ENCODE peak calls at places on chromosome 19, in four cellular contexts. X is K562, D is HepG2, I is HCT116. P is an unnamed sample.

GRCh38 chr19:6587093-6587820 is 3.7 kb downstream of the CD70 start:
- DNase-seq in X (peak), D (no peak), I (no peak), P (no peak)

GRCh38 chr19:43957891-43958290 is 6.9 kb downstream of the ZNF221 start:
- DNase-seq in X (no peak), D (peak), I (no peak), P (no peak)

GRCh38 chr19:58570770-58571574 is 2.2 kb downstream of the MZF1 start:
- DNase-seq in X (no peak), D (no peak), I (no peak), P (no peak)

GRCh38 chr19:36213793-36214387 is 575 bp downstream of the ZNF565 start:
- DNase-seq in X (peak), D (no peak), I (no peak), P (no peak)

GRCh38 chr19:50383307-50383851 is 768 bp upstream of the POLD1 start:
- DNase-seq in X (no peak), D (no peak), I (no peak), P (no peak)

GRCh38 chr19:50263176-50263575 is 59.8 kb downstream of the MYH14 start:
- DNase-seq in X (no peak), D (no peak), I (no peak), P (no peak)

GRCh38 chr19:18853755-18854427 is 22.1 kb downstream of the UPF1 start:
- DNase-seq in X (no peak), D (no peak), I (no peak), P (no peak)

GRCh38 chr19:41626877-41627276 is at the start of gene CEACAM4:
- DNase-seq in X (no peak), D (no peak), I (no peak), P (no peak)

GRCh38 chr19:13794388-13794751 is 873 bp upstream of the ZSWIM4 start:
- DNase-seq in X (no peak), D (no peak), I (no peak), P (no peak)

GRCh38 chr19:18496167-18496979 is 25.5 kb downstream of the ELL start:
- DNase-seq in X (peak), D (peak), I (no peak), P (no peak)

GRCh38 chr19:35818445-35818844 is 5.8 kb upstream of the PRODH2 start:
- DNase-seq in X (no peak), D (no peak), I (no peak), P (no peak)

DNA sequence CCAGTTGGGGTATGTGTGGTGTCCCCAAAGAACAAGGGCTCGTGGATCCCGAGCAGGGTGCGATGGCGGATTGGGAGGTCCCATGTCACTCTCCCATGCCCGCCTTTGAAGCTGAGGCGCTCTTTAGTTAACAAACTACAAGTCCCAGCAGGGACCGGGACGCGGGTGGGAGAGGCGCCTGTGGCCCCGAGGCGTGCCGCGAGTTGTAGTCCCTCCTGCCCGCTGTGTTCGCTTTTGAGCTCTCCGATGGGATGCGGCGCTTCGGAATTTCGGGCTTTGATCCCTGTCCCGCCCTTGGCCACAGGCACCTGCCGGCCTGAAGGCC is 10.9 kb downstream of the CYTH2 start:
- DNase-seq in X (no peak), D (no peak), I (no peak), P (no peak)
- H3K4me2 ChIP-seq in X (no peak), D (no peak), I (no peak), P (no peak)

DNA sequence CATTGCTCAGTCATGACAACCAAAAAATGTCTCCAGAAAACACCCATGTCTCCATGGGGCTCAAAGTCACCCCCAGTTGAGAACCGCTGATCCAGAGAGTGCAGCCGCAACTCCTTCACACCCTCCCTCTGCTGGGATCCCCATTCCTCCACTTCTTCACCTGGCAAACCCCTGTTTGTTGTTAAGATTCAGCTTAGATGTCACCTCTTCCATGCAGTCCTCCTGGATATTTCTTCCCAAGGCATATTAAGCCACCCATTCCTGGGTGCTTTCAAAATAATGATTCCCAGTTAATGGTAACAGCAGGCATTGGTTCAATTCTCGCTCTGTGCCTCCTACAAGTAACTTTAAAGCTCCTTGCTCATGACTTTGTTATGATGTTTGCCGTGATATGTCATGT is 4.0 kb downstream of the OR10H1 start:
- DNase-seq in X (no peak), D (no peak), I (no peak), P (no peak)
- TF ChIP-seq FOSL1 in X (no peak), D (no peak), I (no peak), P (no peak)

GRCh38 chr19:55646889-55647731 is 902 bp upstream of the CCDC106 start:
- DNase-seq in X (no peak), D (no peak), I (no peak), P (no peak)
- H3K4me2 ChIP-seq in X (peak), D (peak), I (no peak), P (peak)

GRCh38 chr19:5567360-5567970 is at the start of gene TINCR:
- DNase-seq in X (no peak), D (no peak), I (no peak), P (no peak)
- TF ChIP-seq FOSL1 in X (no peak), D (no peak), I (no peak), P (no peak)

GRCh38 chr19:11194173-11194572 is 3.2 kb downstream of the KANK2 start:
- DNase-seq in X (no peak), D (no peak), I (no peak), P (no peak)
- H3K4me2 ChIP-seq in X (no peak), D (no peak), I (no peak), P (no peak)

GRCh38 chr19:32174386-32175113 is 170.9 kb upstream of the ZNF507 start:
- DNase-seq in X (no peak), D (no peak), I (no peak), P (no peak)
- TF ChIP-seq FOSL1 in X (no peak), D (no peak), I (no peak), P (no peak)

GRCh38 chr19:8663920-8664670 is 33.7 kb downstream of the NFILZ start:
- DNase-seq in X (peak), D (no peak), I (no peak), P (no peak)

GRCh38 chr19:8662263-8662662 is 31.8 kb downstream of the NFILZ start:
- DNase-seq in X (no peak), D (no peak), I (no peak), P (no peak)

GRCh38 chr19:8666814-8667405 is 31.7 kb downstream of the ACTL9 start:
- DNase-seq in X (no peak), D (no peak), I (no peak), P (no peak)

GRCh38 chr19:8665468-8666213 is 33.0 kb downstream of the ACTL9 start:
- DNase-seq in X (no peak), D (no peak), I (no peak), P (no peak)

GRCh38 chr19:8664671-8665057 is 33.9 kb downstream of the ACTL9 start:
- DNase-seq in X (no peak), D (no peak), I (no peak), P (no peak)
- H3K4me2 ChIP-seq in X (no peak), D (no peak), I (no peak), P (no peak)

DNA sequence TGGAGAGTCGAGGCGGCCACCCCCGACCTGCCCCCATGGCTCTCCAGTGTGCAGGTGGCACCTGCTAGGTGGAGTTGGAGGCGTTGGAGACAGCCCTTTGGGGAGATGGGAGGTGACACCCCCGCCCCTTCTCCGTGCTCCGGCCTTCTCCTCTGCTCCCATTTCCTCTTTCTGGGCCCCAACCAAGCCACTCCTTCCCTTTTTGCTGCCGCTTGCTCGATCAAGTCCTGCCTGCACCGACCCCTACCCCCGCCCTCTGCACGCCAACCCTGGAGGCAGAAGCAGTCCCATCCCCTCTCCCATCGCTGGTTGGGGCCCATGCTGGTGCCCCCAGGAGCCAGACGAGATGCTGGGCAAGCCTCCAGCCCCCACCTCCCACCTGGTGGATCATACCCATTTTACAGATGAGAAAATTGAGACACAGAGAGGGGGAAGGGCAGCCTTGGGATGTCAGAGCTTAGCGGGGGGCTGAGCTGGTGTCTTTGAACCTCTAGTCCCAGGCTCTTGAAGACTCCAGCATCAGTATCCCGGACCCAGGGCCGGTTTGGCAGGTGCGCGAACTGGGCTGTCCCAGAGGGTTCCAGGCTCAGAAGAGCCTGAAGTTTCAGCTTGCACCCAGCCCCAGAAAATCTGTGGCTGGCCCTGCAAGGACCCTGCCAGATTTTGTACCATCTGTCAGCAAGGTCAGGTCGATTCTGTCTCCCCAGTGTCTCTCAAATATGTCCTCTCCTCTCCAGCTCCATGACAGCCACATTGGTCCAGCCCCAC is 10.3 kb downstream of the GNA15 start:
- DNase-seq in X (peak), D (no peak), I (no peak), P (no peak)
- TF ChIP-seq FOSL1 in X (no peak), D (no peak), I (no peak), P (no peak)

GRCh38 chr19:1254530-1255185 is 6.3 kb downstream of the MIDN start:
- DNase-seq in X (no peak), D (no peak), I (no peak), P (no peak)
- H3K4me2 ChIP-seq in X (no peak), D (peak), I (no peak), P (no peak)

GRCh38 chr19:38018694-38019426 is 111.9 kb downstream of the SIPA1L3 start:
- DNase-seq in X (no peak), D (no peak), I (no peak), P (no peak)

GRCh38 chr19:38021356-38021755 is 114.3 kb downstream of the SIPA1L3 start:
- DNase-seq in X (no peak), D (no peak), I (no peak), P (no peak)

GRCh38 chr19:38017504-38018150 is 110.6 kb downstream of the SIPA1L3 start:
- DNase-seq in X (no peak), D (no peak), I (no peak), P (no peak)

GRCh38 chr19:38020331-38020730 is 113.3 kb downstream of the SIPA1L3 start:
- DNase-seq in X (no peak), D (no peak), I (no peak), P (no peak)

GRCh38 chr19:38019427-38019724 is 112.4 kb downstream of the SIPA1L3 start:
- DNase-seq in X (no peak), D (no peak), I (no peak), P (no peak)
- TF ChIP-seq FOSL1 in X (no peak), D (no peak), I (no peak), P (no peak)